ENCODE peak calls at places on chromosome 3, in nine cellular contexts. D is endodermal cell, B is OCI-LY7, T is right atrium auricular region, H is fibroblast of lung, O is cardiac muscle cell, R is mesenchymal stem cell, U is GM23338, E is left ventricle myocardium inferior. J is an unnamed sample. For H3K4me1, the result is how much of the 10 kb centered on the place peaks cover.

GRCh38 chr3:88795502-88795901 is 311.9 kb upstream of the EPHA3 start:
- DNase-seq in U (no peak), D (no peak), R (no peak), B (no peak), T (no peak), O (no peak), E (no peak), H (no peak), J (no peak)

GRCh38 chr3:172319653-172320052 is 128.6 kb downstream of the GHSR start:
- DNase-seq in R (no peak), B (no peak), E (no peak), D (no peak), T (no peak), U (no peak), O (peak), H (peak), J (no peak)

GRCh38 chr3:117252208-117252607 is 542.6 kb downstream of the TUSC7 start:
- DNase-seq in O (no peak), E (no peak), T (no peak), H (no peak), U (no peak), D (no peak), B (no peak), R (no peak), J (no peak)

GRCh38 chr3:139455855-139456254 is 20.5 kb downstream of the RBP2 start:
- DNase-seq in E (no peak), T (no peak), B (no peak), H (peak), R (no peak), U (peak), O (no peak), D (no peak), J (no peak)

GRCh38 chr3:142223282-142223681 is 2.1 kb downstream of the GK5 start:
- DNase-seq in U (no peak), R (no peak), B (no peak), E (no peak), T (no peak), O (no peak), D (no peak), H (no peak), J (no peak)

GRCh38 chr3:180383332-180384020 is 218.5 kb upstream of the TTC14 start:
- DNase-seq in R (no peak), T (no peak), D (no peak), B (no peak), O (no peak), U (no peak), E (no peak), H (no peak), J (no peak)

GRCh38 chr3:49456417-49456816 is 13.7 kb upstream of the DAG1 start:
- DNase-seq in E (no peak), B (no peak), U (no peak), O (no peak), T (no peak), R (no peak), H (no peak), D (no peak), J (no peak)

GRCh38 chr3:100440895-100441294 is 39.6 kb downstream of the LNP1 start:
- DNase-seq in H (no peak), O (no peak), D (no peak), R (no peak), E (no peak), B (no peak), U (no peak), T (no peak), J (no peak)

GRCh38 chr3:11335056-11335608 is 62.9 kb downstream of the ATG7 start:
- DNase-seq in H (peak), D (peak), T (no peak), E (no peak), R (peak), O (peak), B (peak), U (peak), J (peak)

GRCh38 chr3:87856126-87856525 is 202.7 kb downstream of the CGGBP1 start:
- DNase-seq in H (no peak), U (no peak), E (no peak), T (no peak), O (no peak), D (no peak), B (no peak), R (no peak), J (no peak)

GRCh38 chr3:187741403-187742350 is 3.6 kb downstream of the BCL6 start:
- DNase-seq in H (peak), O (peak), E (peak), T (no peak), R (peak), B (peak), D (peak), U (peak), J (peak)

GRCh38 chr3:127757979-127758378 is 64.3 kb downstream of the MGLL start:
- DNase-seq in B (no peak), U (no peak), D (no peak), O (no peak), E (no peak), R (no peak), T (no peak), H (no peak), J (no peak)

GRCh38 chr3:16369247-16369646 is 104.2 kb downstream of the OXNAD1 start:
- DNase-seq in E (no peak), D (peak), O (no peak), U (peak), T (no peak), H (no peak), B (no peak), R (no peak), J (no peak)

GRCh38 chr3:14950274-14950673 is 2.9 kb downstream of the NR2C2 start:
- DNase-seq in E (no peak), D (no peak), R (no peak), T (no peak), U (no peak), O (no peak), B (no peak), H (no peak), J (no peak)

GRCh38 chr3:99678023-99678422 is 39.6 kb downstream of the COL8A1 start:
- DNase-seq in R (peak), E (no peak), O (no peak), T (peak), B (no peak), D (no peak), H (peak), U (no peak), J (no peak)

GRCh38 chr3:13134166-13134878 is 61.1 kb upstream of the IQSEC1 start:
- DNase-seq in O (no peak), B (no peak), E (no peak), T (no peak), H (no peak), D (peak), R (no peak), U (no peak), J (no peak)

GRCh38 chr3:114498779-114499370 is 205.0 kb downstream of the TIGIT start:
- DNase-seq in U (no peak), E (peak), R (peak), D (no peak), O (no peak), T (no peak), B (no peak), H (peak), J (no peak)

GRCh38 chr3:30492581-30493192 is 113.7 kb upstream of the TGFBR2 start:
- DNase-seq in R (peak), H (peak), U (peak), B (no peak), T (no peak), D (no peak), E (no peak), O (no peak), J (no peak)

GRCh38 chr3:31312400-31312799 is 220.3 kb upstream of the STT3B start:
- DNase-seq in E (no peak), B (no peak), T (no peak), O (no peak), H (no peak), R (no peak), U (no peak), D (no peak), J (no peak)

GRCh38 chr3:186705882-186706780 is 11.0 kb upstream of the KNG1 start:
- DNase-seq in B (no peak), R (no peak), T (no peak), E (no peak), U (no peak), D (no peak), H (no peak), O (no peak), J (peak)

GRCh38 chr3:181703701-181704420 is 7.9 kb upstream of the SOX2 start:
- DNase-seq in D (peak), R (no peak), H (no peak), B (no peak), T (no peak), U (peak), E (no peak), O (no peak), J (no peak)

GRCh38 chr3:12336099-12336498 is 47.2 kb downstream of the PPARG start:
- DNase-seq in H (no peak), O (no peak), R (no peak), T (no peak), E (no peak), U (no peak), B (no peak), D (no peak), J (peak)

GRCh38 chr3:100467133-100467532 is 25.3 kb upstream of the TMEM45A start:
- DNase-seq in R (no peak), E (no peak), H (no peak), B (no peak), T (no peak), D (no peak), O (no peak), U (no peak), J (no peak)

GRCh38 chr3:85933326-85933725 is 974.5 kb downstream of the CADM2 start:
- DNase-seq in R (no peak), E (no peak), H (no peak), D (no peak), O (no peak), U (no peak), T (no peak), B (no peak), J (no peak)

GRCh38 chr3:85930718-85931117 is 971.9 kb downstream of the CADM2 start:
- DNase-seq in O (no peak), D (no peak), H (no peak), B (no peak), E (no peak), T (no peak), U (no peak), R (no peak), J (no peak)

GRCh38 chr3:85939026-85939616 is 980.3 kb downstream of the CADM2 start:
- DNase-seq in B (no peak), D (no peak), H (peak), O (no peak), T (no peak), E (no peak), U (no peak), R (no peak), J (no peak)

GRCh38 chr3:85935171-85935570 is 976.4 kb downstream of the CADM2 start:
- DNase-seq in O (no peak), B (no peak), E (no peak), T (no peak), H (no peak), D (no peak), R (no peak), U (peak), J (no peak)
- H3K4me1 ChIP-seq in O (under half), B (under half), E (under half), T (under half), H (under half), D (under half), R (under half), U (under half), J (under half)

DNA sequence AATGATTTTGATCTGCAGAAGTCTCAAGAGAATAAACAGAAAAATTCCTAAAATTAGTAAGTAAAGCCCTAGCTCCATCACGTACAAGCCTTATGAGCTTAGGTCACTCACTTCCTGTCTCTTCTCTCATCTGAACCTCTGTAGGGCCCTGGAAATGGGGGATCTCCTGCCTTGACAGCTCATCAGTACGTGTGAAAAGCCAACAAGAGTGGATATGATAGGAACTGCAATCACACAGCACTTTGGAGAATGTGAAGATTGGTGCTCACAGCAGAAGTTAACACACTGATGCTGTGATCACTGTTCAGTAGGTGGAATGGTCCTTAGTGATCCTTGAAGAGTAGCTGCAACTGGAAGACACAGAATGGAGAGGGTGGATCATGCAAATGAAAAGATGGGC is 27.8 kb upstream of the ALDH1L1 start:
- DNase-seq in O (no peak), E (no peak), H (no peak), D (no peak), R (no peak), B (no peak), U (no peak), T (no peak), J (no peak)
- H3K27ac ChIP-seq in O (no peak), E (peak), H (no peak), D (no peak), R (no peak), B (no peak), U (no peak), T (no peak), J (no peak)

DNA sequence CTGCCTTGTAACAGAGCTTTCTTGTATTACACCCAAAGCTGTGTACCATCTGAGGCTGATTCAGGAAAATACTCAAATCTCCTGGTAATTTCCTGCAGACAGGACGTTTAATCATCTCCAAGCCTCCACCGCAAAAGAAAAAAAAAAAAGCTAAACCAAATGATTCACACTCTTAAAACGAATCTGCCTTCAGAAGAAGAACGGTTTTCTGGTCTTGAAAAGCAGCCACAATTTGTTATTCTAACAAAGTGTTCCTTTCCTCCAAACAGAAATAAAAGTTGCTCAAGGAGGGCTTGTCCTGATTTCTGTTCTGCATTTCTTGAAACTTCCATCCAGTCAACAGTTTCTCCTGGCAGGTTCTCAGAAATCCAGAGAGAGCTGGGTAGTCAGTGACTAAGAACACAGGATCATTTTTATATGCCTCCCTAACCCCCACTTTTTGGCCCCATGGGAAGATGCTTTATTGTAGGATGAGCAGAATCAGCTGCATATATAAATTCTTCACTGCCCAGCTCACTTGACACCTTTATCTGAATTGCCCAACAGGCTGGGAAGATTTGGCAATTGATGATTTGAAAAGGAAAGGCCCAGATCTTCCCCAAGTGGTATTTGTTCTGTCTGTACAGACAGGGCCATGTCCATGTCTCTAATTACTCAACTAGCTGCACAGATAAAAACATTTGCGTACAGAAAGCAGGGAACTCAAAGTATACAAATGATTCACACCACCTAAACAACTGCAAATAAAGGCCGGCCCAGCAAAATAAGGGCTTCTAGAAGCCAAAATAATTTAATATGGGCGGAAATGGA is 41.0 kb upstream of the PRICKLE2 start:
- DNase-seq in H (peak), R (peak), T (no peak), B (no peak), E (no peak), D (no peak), O (no peak), U (no peak), J (no peak)
- H3K4me3 ChIP-seq in H (peak), R (peak), T (peak), B (no peak), E (peak), D (peak), O (peak), U (no peak), J (no peak)

GRCh38 chr3:197491923-197492664 is 63.7 kb downstream of the BDH1 start:
- DNase-seq in T (no peak), E (no peak), B (no peak), D (no peak), O (no peak), U (no peak), R (no peak), H (no peak), J (no peak)
- H3K4me1 ChIP-seq in T (under half), E (under half), B (under half), D (under half), O (under half), U (under half), R (under half), H (under half), J (under half)

GRCh38 chr3:40523781-40524180 is 979 bp upstream of the ZNF621 start:
- DNase-seq in O (no peak), E (no peak), T (no peak), D (no peak), U (no peak), R (peak), B (no peak), H (no peak), J (no peak)
- H3K27ac ChIP-seq in O (no peak), E (peak), T (peak), D (no peak), U (peak), R (no peak), B (no peak), H (no peak), J (no peak)

DNA sequence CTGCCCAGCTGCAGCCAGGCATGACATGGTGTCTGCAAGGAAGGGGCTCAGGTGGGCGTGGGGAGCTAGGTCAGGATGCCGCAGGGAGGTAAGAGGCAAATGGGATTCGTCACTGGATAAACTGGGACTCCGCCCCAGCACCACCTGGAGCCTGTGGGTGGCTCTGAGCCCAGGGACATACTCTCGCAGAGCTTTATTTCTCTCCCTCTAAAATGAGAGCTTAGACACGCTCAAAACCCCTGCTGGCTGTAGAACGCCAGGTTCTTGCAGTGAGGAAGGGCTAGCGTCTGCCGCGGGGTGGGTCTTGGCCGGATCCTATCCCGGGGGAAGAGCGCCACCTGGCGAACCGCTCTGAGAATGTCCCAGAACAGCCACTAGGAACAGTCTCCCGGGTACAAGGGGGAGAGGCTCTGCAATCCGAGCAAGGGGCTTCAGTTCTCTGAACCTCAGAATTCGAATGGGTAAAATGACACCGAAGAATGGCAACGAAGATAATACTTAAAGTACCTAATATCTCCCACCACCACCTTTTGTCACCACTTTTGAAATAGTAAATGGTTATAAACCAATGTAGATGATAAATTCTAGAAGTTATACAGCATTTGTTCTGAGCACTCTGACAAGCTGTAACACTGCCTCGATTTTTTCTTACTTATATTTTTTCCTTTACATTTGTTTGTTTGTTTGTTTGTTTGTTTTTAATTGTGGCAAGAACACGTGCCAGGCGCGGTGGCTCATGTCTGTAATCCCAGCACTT is 53.2 kb upstream of the SRGAP3 start:
- DNase-seq in D (peak), H (peak), T (peak), O (peak), R (peak), U (peak), E (peak), B (peak), J (peak)
- H3K4me3 ChIP-seq in D (peak), H (no peak), T (peak), O (no peak), R (peak), U (peak), E (peak), B (no peak), J (no peak)

GRCh38 chr3:66486187-66486586 is 14.6 kb downstream of the LRIG1 start:
- DNase-seq in H (no peak), B (no peak), T (no peak), R (peak), D (no peak), O (no peak), E (no peak), U (no peak), J (no peak)
- H3K4me1 ChIP-seq in H (under half), B (half or more), T (under half), R (under half), D (under half), O (half or more), E (half or more), U (half or more), J (half or more)